ENCODE peak calls at places on chromosomes 1 and 21, in six cellular contexts. H is fibroblast of mammary gland, V is A549, C is retinal pigment epithelial cell, F is ovary, U is GM23338. E is an unnamed sample.

GRCh38 chr1:226542623-226543103 is 5.9 kb upstream of the STUM start:
- DNase-seq in H (peak), V (no peak), C (no peak), F (no peak), U (no peak), E (peak)

GRCh38 chr1:20380175-20380574 is 89.5 kb downstream of the VWA5B1 start:
- DNase-seq in H (no peak), V (no peak), C (no peak), F (no peak), U (no peak), E (no peak)

GRCh38 chr1:1614204-1614953 is 921 bp upstream of the MIB2 start:
- DNase-seq in H (peak), V (no peak), C (peak), F (peak), U (no peak), E (peak)

GRCh38 chr1:7047866-7048265 is 262.6 kb downstream of the CAMTA1 start:
- DNase-seq in H (no peak), V (no peak), C (no peak), F (no peak), U (no peak), E (no peak)

GRCh38 chr1:182699673-182700350 is 15.4 kb upstream of the RGS8 start:
- DNase-seq in H (no peak), V (no peak), C (no peak), F (no peak), U (peak), E (no peak)

GRCh38 chr1:99943238-99943794 is 26.5 kb upstream of the SLC35A3 start:
- DNase-seq in H (peak), V (peak), C (peak), F (no peak), U (no peak), E (peak)

GRCh38 chr1:192907545-192908243 is 98.9 kb downstream of the RGS2 start:
- DNase-seq in H (peak), V (peak), C (no peak), F (no peak), U (no peak), E (peak)

GRCh38 chr1:162159515-162159914 is 90.0 kb downstream of the NOS1AP start:
- DNase-seq in H (no peak), V (no peak), C (peak), F (no peak), U (no peak), E (no peak)

GRCh38 chr1:38746966-38747600 is 112.5 kb downstream of the RRAGC start:
- DNase-seq in H (no peak), V (no peak), C (no peak), F (no peak), U (peak), E (no peak)

GRCh38 chr1:2641381-2642130 is 8.7 kb upstream of the MMEL1 start:
- DNase-seq in H (no peak), V (no peak), C (no peak), F (peak), U (peak), E (no peak)

GRCh38 chr1:227805606-227806197 is 9.8 kb upstream of the PRSS38 start:
- DNase-seq in H (peak), V (peak), C (no peak), F (no peak), U (no peak), E (peak)

GRCh38 chr1:181161170-181161870 is 72.8 kb downstream of the IER5 start:
- DNase-seq in H (no peak), V (no peak), C (no peak), F (no peak), U (no peak), E (peak)

GRCh38 chr1:160158031-160158430 is 6.6 kb downstream of the ATP1A4 start:
- DNase-seq in H (no peak), V (no peak), C (no peak), F (no peak), U (no peak), E (no peak)

GRCh38 chr1:204909109-204909508 is 38.4 kb downstream of the NFASC start:
- DNase-seq in H (peak), V (no peak), C (no peak), F (no peak), U (no peak), E (peak)

GRCh38 chr1:30857062-30857461 is 51.5 kb downstream of the SDC3 start:
- DNase-seq in H (no peak), V (no peak), C (no peak), F (no peak), U (no peak), E (no peak)

GRCh38 chr1:94061513-94062443 is 59.2 kb downstream of the ABCA4 start:
- DNase-seq in H (peak), V (peak), C (no peak), F (peak), U (peak), E (peak)

GRCh38 chr1:245008761-245009160 is 144.4 kb upstream of the HNRNPU start:
- DNase-seq in H (no peak), V (no peak), C (peak), F (no peak), U (no peak), E (peak)

GRCh38 chr1:28526886-28527285 is 21.0 kb downstream of the RCC1 start:
- DNase-seq in H (no peak), V (peak), C (no peak), F (no peak), U (no peak), E (no peak)

GRCh38 chr1:29975036-29975694 is 738.8 kb downstream of the PTPRU start:
- DNase-seq in H (peak), V (peak), C (no peak), F (no peak), U (peak), E (peak)

GRCh38 chr21:42658320-42659105 is 5.1 kb downstream of the PDE9A start:
- DNase-seq in H (no peak), V (no peak), C (no peak), F (no peak), U (no peak), E (no peak)

GRCh38 chr1:59499273-59499955 is 202.5 kb downstream of the FGGY start:
- DNase-seq in H (peak), V (no peak), C (no peak), F (no peak), U (no peak), E (peak)

GRCh38 chr1:159030311-159030710 is 20.6 kb downstream of the IFI16 start:
- DNase-seq in H (no peak), V (no peak), C (no peak), F (no peak), U (no peak), E (no peak)
- TF ChIP-seq CTCF in H (no peak), V (no peak), C (no peak), F (no peak), U (no peak), E (no peak)

DNA sequence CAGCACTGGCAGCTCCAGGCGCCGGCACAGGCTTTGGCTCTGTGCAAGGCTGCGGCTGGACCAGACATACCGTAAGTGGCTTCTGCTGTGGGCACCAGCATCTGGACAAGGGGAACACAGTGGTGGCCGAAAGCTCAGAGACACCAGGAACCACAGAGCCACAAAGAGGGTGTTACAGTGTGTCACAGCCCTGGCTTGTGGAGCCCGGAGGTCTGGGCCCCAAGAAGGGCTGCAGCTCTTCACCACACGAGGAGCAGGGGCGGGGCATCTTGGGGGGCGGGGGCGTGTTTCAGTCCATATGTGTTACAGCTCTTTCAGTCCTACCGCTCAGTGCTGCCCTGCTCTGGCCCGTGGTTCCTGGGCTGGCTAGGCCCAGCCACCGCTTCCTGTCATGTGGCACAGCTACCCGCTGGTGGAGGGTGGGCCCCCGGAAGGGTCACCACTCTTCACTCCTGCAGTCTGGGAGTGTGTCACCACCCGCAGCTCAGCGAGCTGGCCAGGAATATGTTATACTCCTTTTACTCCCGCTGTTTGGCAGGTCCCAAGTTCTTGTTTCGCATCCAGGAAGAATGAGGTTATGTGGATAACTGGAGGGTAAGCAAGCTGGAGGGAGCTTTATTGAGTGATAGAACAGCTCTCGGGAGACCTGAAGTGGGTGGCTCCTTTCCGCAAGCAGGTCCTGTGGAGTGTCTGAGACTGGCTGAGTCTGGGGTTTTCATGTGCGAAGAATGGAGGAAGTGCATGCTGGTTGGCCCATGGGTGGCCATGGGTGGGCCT is 3.3 kb upstream of the LSM10 start:
- DNase-seq in H (peak), V (peak), C (no peak), F (peak), U (peak), E (peak)
- H3K4me3 ChIP-seq in H (peak), V (no peak), C (no peak), F (no peak), U (peak), E (peak)

DNA sequence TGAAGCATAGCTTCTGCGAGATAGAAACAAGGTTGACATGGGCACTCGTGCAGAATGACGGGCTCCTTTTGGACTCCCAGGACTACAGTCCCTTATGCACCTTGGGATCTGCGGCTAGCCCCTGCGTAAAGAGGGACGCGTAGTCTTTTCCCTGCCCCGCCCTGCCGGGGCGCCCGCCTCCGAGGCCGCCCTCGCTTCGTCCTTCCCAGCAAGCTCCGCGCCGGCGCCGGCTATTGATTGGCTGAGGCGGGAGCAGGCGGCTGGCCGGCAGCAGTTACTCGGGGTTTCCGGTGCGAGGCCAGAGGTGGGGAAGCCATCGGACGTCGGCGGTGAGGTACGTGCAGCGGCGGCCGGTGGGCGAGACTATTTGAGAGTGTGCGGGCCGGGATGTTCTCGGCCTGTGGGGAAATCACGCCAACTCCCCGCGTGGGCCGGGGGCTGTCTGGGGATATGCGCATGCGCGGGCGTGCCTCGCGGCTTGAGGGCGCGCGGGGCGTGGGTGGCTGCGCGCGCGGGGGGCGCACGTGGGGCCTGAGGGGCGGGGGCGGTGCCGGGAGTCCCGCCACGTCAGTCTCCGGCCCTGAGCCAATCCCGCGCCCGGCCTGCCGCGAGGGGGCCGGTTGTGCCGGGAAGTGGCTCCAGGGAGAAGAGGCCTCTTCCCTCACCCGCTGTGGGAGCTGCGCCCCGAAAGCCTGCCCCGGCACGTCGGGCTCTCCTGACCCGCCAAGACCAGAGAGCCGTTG is at the start of gene TXLNA:
- DNase-seq in H (peak), V (peak), C (peak), F (peak), U (peak), E (peak)
- TF ChIP-seq CTCF in H (no peak), V (no peak), C (no peak), F (peak), U (no peak), E (no peak)

DNA sequence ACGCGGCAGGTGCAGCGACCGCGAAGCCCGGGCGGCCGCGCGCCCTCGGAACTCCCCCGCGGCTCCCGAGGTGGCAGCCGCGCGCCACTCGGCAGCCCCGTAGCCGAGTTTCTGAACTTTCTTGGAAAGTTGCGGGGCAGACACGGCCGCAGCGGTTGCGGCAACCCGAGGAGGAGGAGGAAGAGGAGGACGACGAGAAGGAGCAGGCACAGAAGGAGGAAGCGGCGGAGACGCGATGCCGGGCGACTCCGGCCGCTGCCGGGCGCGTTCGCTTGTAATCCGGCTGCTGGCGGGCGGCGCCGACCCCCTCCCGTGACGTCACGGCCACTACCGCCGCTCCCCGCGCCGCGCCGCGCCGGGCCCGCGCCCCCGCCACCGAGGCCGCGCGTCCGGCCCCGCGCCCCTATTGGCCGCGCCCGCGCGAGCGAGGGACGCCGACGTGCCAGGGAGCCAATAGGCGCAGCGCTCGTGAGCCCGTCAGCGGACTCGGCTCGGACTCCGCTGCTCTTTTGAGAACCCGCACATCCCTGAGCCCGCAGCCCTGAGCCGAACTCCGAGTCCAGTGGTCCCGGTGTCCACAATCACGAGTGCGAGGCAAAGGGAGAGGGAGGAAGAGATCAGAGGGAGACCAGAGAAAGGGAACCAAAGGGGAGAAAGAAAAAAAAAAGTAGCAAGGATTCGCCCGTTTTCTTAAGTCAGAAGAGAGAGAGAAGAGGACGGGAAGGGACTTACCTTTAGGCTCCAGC is 736 bp upstream of the BARHL2 start:
- DNase-seq in H (peak), V (no peak), C (no peak), F (no peak), U (peak), E (peak)
- H3K4me3 ChIP-seq in H (peak), V (peak), C (peak), F (peak), U (peak), E (peak)

GRCh38 chr1:86352096-86352495 is 44.0 kb downstream of the ODF2L start:
- DNase-seq in H (peak), V (no peak), C (no peak), F (no peak), U (no peak), E (peak)

GRCh38 chr1:86356247-86356646 is 39.9 kb downstream of the ODF2L start:
- DNase-seq in H (no peak), V (peak), C (no peak), F (no peak), U (peak), E (peak)
- TF ChIP-seq CTCF in H (no peak), V (no peak), C (peak), F (no peak), U (peak), E (no peak)

E was measured in cardiac fibroblast.